ENCODE peak calls at places on chromosome 14, in nine cellular contexts. One of them, this sample, is unnamed. For H3K4me1, the result is how much of the 10 kb centered on the place peaks cover.

GRCh38 chr14:52076334-52076733 is 7.5 kb upstream of the NID2 start:
- DNase-seq in GM23338: no peak
- DNase-seq in upper lobe of right lung: no peak
- DNase-seq in pancreas: no peak
- DNase-seq in breast epithelium: no peak
- DNase-seq in kidney: peak
- DNase-seq in small intestine: no peak
- DNase-seq in stomach: no peak
- DNase-seq in GM23248: peak
- DNase-seq in this sample: no peak

GRCh38 chr14:103500148-103500990 is 22.3 kb downstream of the CKB start:
- DNase-seq in GM23338: peak
- DNase-seq in upper lobe of right lung: peak
- DNase-seq in pancreas: peak
- DNase-seq in breast epithelium: peak
- DNase-seq in kidney: peak
- DNase-seq in small intestine: peak
- DNase-seq in stomach: peak
- DNase-seq in GM23248: peak
- DNase-seq in this sample: peak

GRCh38 chr14:68168460-68169109 is 349.0 kb downstream of the RAD51B start:
- DNase-seq in GM23338: no peak
- DNase-seq in upper lobe of right lung: no peak
- DNase-seq in pancreas: no peak
- DNase-seq in breast epithelium: no peak
- DNase-seq in kidney: no peak
- DNase-seq in small intestine: peak
- DNase-seq in stomach: no peak
- DNase-seq in GM23248: no peak
- DNase-seq in this sample: no peak

GRCh38 chr14:55814873-55815272 is 234.9 kb downstream of the KTN1 start:
- DNase-seq in GM23338: no peak
- DNase-seq in upper lobe of right lung: no peak
- DNase-seq in pancreas: no peak
- DNase-seq in breast epithelium: no peak
- DNase-seq in kidney: no peak
- DNase-seq in small intestine: no peak
- DNase-seq in stomach: no peak
- DNase-seq in GM23248: peak
- DNase-seq in this sample: no peak

GRCh38 chr14:52060080-52060479 is 8.8 kb downstream of the NID2 start:
- DNase-seq in GM23338: no peak
- DNase-seq in upper lobe of right lung: no peak
- DNase-seq in pancreas: no peak
- DNase-seq in breast epithelium: no peak
- DNase-seq in kidney: no peak
- DNase-seq in small intestine: no peak
- DNase-seq in stomach: no peak
- DNase-seq in GM23248: peak
- DNase-seq in this sample: no peak

GRCh38 chr14:67240168-67240932 is 885 bp upstream of the PALS1 start:
- DNase-seq in GM23338: peak
- DNase-seq in upper lobe of right lung: peak
- DNase-seq in pancreas: peak
- DNase-seq in breast epithelium: peak
- DNase-seq in kidney: peak
- DNase-seq in small intestine: peak
- DNase-seq in stomach: peak
- DNase-seq in GM23248: peak
- DNase-seq in this sample: no peak

GRCh38 chr14:33932526-33933292 is 18.2 kb downstream of the EGLN3 start:
- DNase-seq in GM23338: no peak
- DNase-seq in upper lobe of right lung: no peak
- DNase-seq in pancreas: no peak
- DNase-seq in breast epithelium: no peak
- DNase-seq in kidney: no peak
- DNase-seq in small intestine: no peak
- DNase-seq in stomach: no peak
- DNase-seq in GM23248: no peak
- DNase-seq in this sample: no peak

GRCh38 chr14:99079061-99079727 is 192.8 kb downstream of the BCL11B start:
- DNase-seq in GM23338: no peak
- DNase-seq in upper lobe of right lung: no peak
- DNase-seq in pancreas: no peak
- DNase-seq in breast epithelium: no peak
- DNase-seq in kidney: no peak
- DNase-seq in small intestine: no peak
- DNase-seq in stomach: no peak
- DNase-seq in GM23248: no peak
- DNase-seq in this sample: no peak

GRCh38 chr14:30710870-30711269 is 88.8 kb downstream of the SCFD1 start:
- DNase-seq in GM23338: no peak
- DNase-seq in upper lobe of right lung: no peak
- DNase-seq in pancreas: no peak
- DNase-seq in breast epithelium: no peak
- DNase-seq in kidney: no peak
- DNase-seq in small intestine: no peak
- DNase-seq in stomach: no peak
- DNase-seq in GM23248: peak
- DNase-seq in this sample: no peak

GRCh38 chr14:31286456-31287293 is 79.1 kb upstream of the HECTD1 start:
- DNase-seq in GM23338: peak
- DNase-seq in upper lobe of right lung: no peak
- DNase-seq in pancreas: no peak
- DNase-seq in breast epithelium: no peak
- DNase-seq in kidney: no peak
- DNase-seq in small intestine: peak
- DNase-seq in stomach: no peak
- DNase-seq in GM23248: no peak
- DNase-seq in this sample: no peak

GRCh38 chr14:82855912-82856381 is 1322.3 kb upstream of the SEL1L start:
- DNase-seq in GM23338: peak
- DNase-seq in upper lobe of right lung: no peak
- DNase-seq in pancreas: no peak
- DNase-seq in breast epithelium: no peak
- DNase-seq in kidney: no peak
- DNase-seq in small intestine: peak
- DNase-seq in stomach: no peak
- DNase-seq in GM23248: peak
- DNase-seq in this sample: no peak

GRCh38 chr14:30966415-30967363 is 58.8 kb upstream of the AP4S1 start:
- DNase-seq in GM23338: no peak
- DNase-seq in upper lobe of right lung: no peak
- DNase-seq in pancreas: no peak
- DNase-seq in breast epithelium: no peak
- DNase-seq in kidney: no peak
- DNase-seq in small intestine: no peak
- DNase-seq in stomach: no peak
- DNase-seq in GM23248: no peak
- DNase-seq in this sample: no peak

GRCh38 chr14:45253754-45254300 is 825 bp upstream of the MIS18BP1 start:
- DNase-seq in GM23338: peak
- DNase-seq in upper lobe of right lung: peak
- DNase-seq in pancreas: no peak
- DNase-seq in breast epithelium: no peak
- DNase-seq in kidney: peak
- DNase-seq in small intestine: peak
- DNase-seq in stomach: no peak
- DNase-seq in GM23248: peak
- DNase-seq in this sample: no peak

GRCh38 chr14:56810341-56810740 is at the start of gene OTX2:
- DNase-seq in GM23338: peak
- DNase-seq in upper lobe of right lung: no peak
- DNase-seq in pancreas: no peak
- DNase-seq in breast epithelium: no peak
- DNase-seq in kidney: no peak
- DNase-seq in small intestine: no peak
- DNase-seq in stomach: no peak
- DNase-seq in GM23248: no peak
- DNase-seq in this sample: no peak

GRCh38 chr14:52780893-52781292 is 10.5 kb downstream of the GNPNAT1 start:
- DNase-seq in GM23338: no peak
- DNase-seq in upper lobe of right lung: no peak
- DNase-seq in pancreas: no peak
- DNase-seq in breast epithelium: no peak
- DNase-seq in kidney: no peak
- DNase-seq in small intestine: no peak
- DNase-seq in stomach: no peak
- DNase-seq in GM23248: no peak
- DNase-seq in this sample: no peak

GRCh38 chr14:52342849-52343606 is 28.9 kb downstream of the PTGER2 start:
- DNase-seq in GM23338: no peak
- DNase-seq in upper lobe of right lung: no peak
- DNase-seq in pancreas: no peak
- DNase-seq in breast epithelium: no peak
- DNase-seq in kidney: no peak
- DNase-seq in small intestine: no peak
- DNase-seq in stomach: no peak
- DNase-seq in GM23248: peak
- DNase-seq in this sample: no peak

GRCh38 chr14:91482278-91483023 is 27.7 kb downstream of the PPP4R3A start:
- DNase-seq in GM23338: no peak
- DNase-seq in upper lobe of right lung: no peak
- DNase-seq in pancreas: no peak
- DNase-seq in breast epithelium: no peak
- DNase-seq in kidney: no peak
- DNase-seq in small intestine: no peak
- DNase-seq in stomach: no peak
- DNase-seq in GM23248: peak
- DNase-seq in this sample: no peak

GRCh38 chr14:35337557-35338255 is 45.5 kb downstream of the PSMA6 start:
- DNase-seq in GM23338: peak
- DNase-seq in upper lobe of right lung: peak
- DNase-seq in pancreas: no peak
- DNase-seq in breast epithelium: no peak
- DNase-seq in kidney: no peak
- DNase-seq in small intestine: peak
- DNase-seq in stomach: no peak
- DNase-seq in GM23248: no peak
- DNase-seq in this sample: no peak

GRCh38 chr14:101196051-101196450 is 292.5 kb upstream of the RTL1 start:
- DNase-seq in GM23338: no peak
- DNase-seq in upper lobe of right lung: no peak
- DNase-seq in pancreas: no peak
- DNase-seq in breast epithelium: peak
- DNase-seq in kidney: peak
- DNase-seq in small intestine: no peak
- DNase-seq in stomach: peak
- DNase-seq in GM23248: no peak
- DNase-seq in this sample: no peak

DNA sequence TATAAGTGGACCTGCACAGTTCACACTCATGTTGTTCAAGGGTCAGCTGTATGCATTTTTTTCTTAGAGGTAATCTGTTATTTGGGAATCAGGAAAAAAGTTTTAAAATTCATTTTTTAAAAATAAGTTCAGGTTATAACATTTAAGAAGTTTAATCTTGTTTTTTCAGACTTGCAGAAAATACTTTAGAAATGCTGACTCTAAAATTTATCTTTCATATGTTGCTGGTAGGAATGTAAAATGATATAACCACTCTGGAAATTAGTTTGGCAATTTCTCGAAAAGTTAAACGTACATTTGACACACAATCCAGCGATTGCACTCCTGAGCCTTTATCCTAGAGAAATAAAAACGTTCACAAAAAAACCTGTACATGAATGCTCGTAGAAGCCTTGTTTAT is 4.7 kb downstream of the VRK1 start:
- DNase-seq in GM23338: no peak
- DNase-seq in upper lobe of right lung: no peak
- DNase-seq in pancreas: no peak
- DNase-seq in breast epithelium: no peak
- DNase-seq in kidney: no peak
- DNase-seq in small intestine: no peak
- DNase-seq in stomach: no peak
- DNase-seq in GM23248: no peak
- DNase-seq in this sample: no peak
- H3K4me1 ChIP-seq in GM23338: under half
- H3K4me1 ChIP-seq in upper lobe of right lung: under half
- H3K4me1 ChIP-seq in pancreas: under half
- H3K4me1 ChIP-seq in breast epithelium: under half
- H3K4me1 ChIP-seq in kidney: under half
- H3K4me1 ChIP-seq in small intestine: under half
- H3K4me1 ChIP-seq in stomach: under half
- H3K4me1 ChIP-seq in GM23248: under half
- H3K4me1 ChIP-seq in this sample: under half

GRCh38 chr14:100105357-100106169 is 40.3 kb downstream of the EVL start:
- DNase-seq in GM23338: no peak
- DNase-seq in upper lobe of right lung: no peak
- DNase-seq in pancreas: no peak
- DNase-seq in breast epithelium: peak
- DNase-seq in kidney: peak
- DNase-seq in small intestine: no peak
- DNase-seq in stomach: no peak
- DNase-seq in GM23248: no peak
- DNase-seq in this sample: peak
- H3K4me1 ChIP-seq in GM23338: under half
- H3K4me1 ChIP-seq in upper lobe of right lung: half or more
- H3K4me1 ChIP-seq in pancreas: under half
- H3K4me1 ChIP-seq in breast epithelium: under half
- H3K4me1 ChIP-seq in kidney: under half
- H3K4me1 ChIP-seq in small intestine: under half
- H3K4me1 ChIP-seq in stomach: half or more
- H3K4me1 ChIP-seq in GM23248: under half
- H3K4me1 ChIP-seq in this sample: half or more

DNA sequence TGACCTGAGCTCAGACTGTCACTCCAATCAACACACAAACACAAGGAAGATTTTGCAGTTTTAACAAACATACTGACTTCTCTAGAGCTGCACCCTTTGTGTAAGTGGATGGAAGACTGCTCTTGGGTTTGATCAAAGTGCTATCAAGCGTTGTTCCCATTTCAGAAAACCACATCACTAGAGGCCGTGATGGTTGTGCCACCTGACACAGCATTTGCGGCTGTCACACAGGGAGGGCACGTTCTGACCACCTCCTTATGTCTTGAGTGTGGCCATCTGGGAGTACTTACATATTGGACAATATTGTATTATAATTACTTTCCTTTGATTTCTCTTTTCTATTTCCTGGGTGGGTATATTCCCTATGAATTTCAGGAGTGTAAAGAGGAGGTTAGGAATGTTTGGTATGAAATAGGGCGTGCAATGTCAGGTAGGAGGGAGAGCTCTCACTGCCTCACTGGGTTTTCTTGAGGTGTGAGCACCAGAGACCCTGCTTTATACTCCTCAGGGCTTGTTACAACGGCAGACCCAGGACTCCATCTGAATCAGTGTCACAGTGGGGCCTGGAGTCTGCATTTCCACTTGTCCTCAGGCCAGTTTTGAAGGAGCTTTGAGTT is 74.3 kb downstream of the SYNE3 start:
- DNase-seq in GM23338: no peak
- DNase-seq in upper lobe of right lung: no peak
- DNase-seq in pancreas: no peak
- DNase-seq in breast epithelium: no peak
- DNase-seq in kidney: no peak
- DNase-seq in small intestine: no peak
- DNase-seq in stomach: no peak
- DNase-seq in GM23248: no peak
- DNase-seq in this sample: no peak
- H3K4me1 ChIP-seq in GM23338: under half
- H3K4me1 ChIP-seq in upper lobe of right lung: under half
- H3K4me1 ChIP-seq in pancreas: under half
- H3K4me1 ChIP-seq in breast epithelium: under half
- H3K4me1 ChIP-seq in kidney: under half
- H3K4me1 ChIP-seq in small intestine: under half
- H3K4me1 ChIP-seq in stomach: under half
- H3K4me1 ChIP-seq in GM23248: under half
- H3K4me1 ChIP-seq in this sample: under half

GRCh38 chr14:77369280-77369679 is 7.6 kb downstream of the TMED8 start:
- DNase-seq in GM23338: no peak
- DNase-seq in upper lobe of right lung: no peak
- DNase-seq in pancreas: no peak
- DNase-seq in breast epithelium: no peak
- DNase-seq in kidney: no peak
- DNase-seq in small intestine: no peak
- DNase-seq in stomach: no peak
- DNase-seq in GM23248: no peak
- DNase-seq in this sample: peak
- H3K4me1 ChIP-seq in GM23338: under half
- H3K4me1 ChIP-seq in upper lobe of right lung: under half
- H3K4me1 ChIP-seq in pancreas: under half
- H3K4me1 ChIP-seq in breast epithelium: under half
- H3K4me1 ChIP-seq in kidney: under half
- H3K4me1 ChIP-seq in small intestine: under half
- H3K4me1 ChIP-seq in stomach: under half
- H3K4me1 ChIP-seq in GM23248: under half
- H3K4me1 ChIP-seq in this sample: under half

This sample was measured in CD4-positive, alpha-beta memory T cell.